ENCODE peak calls at places on chromosomes 1 and 21, in seven cellular contexts. V is astrocyte of the cerebellum, R is stomach, A is OCI-LY7, M is activated B cell treated with CpG ODN at 0.5 μM for 24 hours, U is retinal pigment epithelial cell, F is cardiac fibroblast. K is an unnamed sample.

GRCh38 chr1:224378855-224379631 is 22.4 kb downstream of the CNIH4 start:
- DNase-seq in V (no peak), M (no peak), A (no peak), U (no peak), F (no peak), R (no peak), K (no peak)

GRCh38 chr1:30286984-30287839 is 436.2 kb downstream of the MATN1 start:
- DNase-seq in V (no peak), F (no peak), U (no peak), A (no peak), R (no peak), M (no peak), K (no peak)

GRCh38 chr1:31122101-31122735 is 56.7 kb upstream of the PUM1 start:
- DNase-seq in R (no peak), A (peak), V (no peak), F (no peak), M (no peak), U (no peak), K (no peak)

GRCh38 chr21:39481886-39482285 is 30.1 kb downstream of the SH3BGR start:
- DNase-seq in R (no peak), F (no peak), V (no peak), M (no peak), U (no peak), A (no peak), K (no peak)

GRCh38 chr1:40848530-40849189 is 13.5 kb downstream of the CITED4 start:
- DNase-seq in F (peak), U (no peak), A (peak), V (peak), R (peak), M (no peak), K (peak)

GRCh38 chr1:31626451-31627202 is 9.1 kb downstream of the HCRTR1 start:
- DNase-seq in F (peak), R (no peak), A (no peak), V (no peak), U (no peak), M (no peak), K (no peak)

GRCh38 chr1:65395887-65396612 is 24.4 kb upstream of the LEPR start:
- DNase-seq in V (peak), U (no peak), M (no peak), A (no peak), F (peak), R (no peak), K (no peak)

GRCh38 chr1:83670891-83671565 is 327.9 kb downstream of the TTLL7 start:
- DNase-seq in V (no peak), R (no peak), A (no peak), M (no peak), U (no peak), F (no peak), K (no peak)

GRCh38 chr1:156378557-156378956 is 9.5 kb downstream of the RHBG start:
- DNase-seq in A (no peak), U (no peak), M (no peak), V (no peak), F (no peak), R (no peak), K (no peak)

GRCh38 chr1:164803366-164803765 is 244.4 kb downstream of the PBX1 start:
- DNase-seq in U (no peak), F (peak), M (no peak), A (no peak), V (peak), R (no peak), K (no peak)

GRCh38 chr1:29711582-29712274 is 475.4 kb downstream of the PTPRU start:
- DNase-seq in F (peak), R (no peak), U (no peak), V (peak), A (no peak), M (no peak), K (no peak)

GRCh38 chr21:39851219-39851618 is 16.0 kb upstream of the PCP4 start:
- DNase-seq in M (no peak), U (no peak), V (no peak), R (no peak), A (no peak), F (no peak), K (no peak)

GRCh38 chr1:162663086-162663485 is 30.8 kb downstream of the DDR2 start:
- DNase-seq in M (no peak), R (no peak), F (peak), A (no peak), U (no peak), V (no peak), K (no peak)

GRCh38 chr1:185477638-185478216 is 160.7 kb upstream of the IVNS1ABP start:
- DNase-seq in U (no peak), R (peak), F (no peak), M (no peak), A (no peak), V (no peak), K (no peak)

GRCh38 chr1:203937678-203938330 is 76.4 kb downstream of the SNRPE start:
- DNase-seq in R (no peak), F (no peak), M (no peak), A (peak), V (no peak), U (no peak), K (no peak)

GRCh38 chr1:65820983-65821382 is 28.3 kb downstream of the PDE4B start:
- DNase-seq in M (no peak), F (peak), U (peak), R (no peak), A (no peak), V (peak), K (peak)

GRCh38 chr1:226702318-226702956 is 36.6 kb downstream of the ITPKB start:
- DNase-seq in R (no peak), U (no peak), F (peak), A (no peak), M (no peak), V (no peak), K (no peak)

GRCh38 chr1:172122381-172122780 is 281.1 kb downstream of the DNM3 start:
- DNase-seq in V (no peak), R (no peak), F (no peak), A (no peak), M (no peak), U (peak), K (no peak)

GRCh38 chr1:215710340-215710971 is 143.4 kb downstream of the KCTD3 start:
- DNase-seq in V (peak), F (peak), M (no peak), U (peak), A (peak), R (no peak), K (peak)

GRCh38 chr1:186531561-186532165 is 70.7 kb upstream of the PDC start:
- DNase-seq in A (no peak), F (peak), R (no peak), V (no peak), U (no peak), M (no peak), K (no peak)

GRCh38 chr1:35191429-35192055 is 1.4 kb downstream of the SFPQ start:
- DNase-seq in R (no peak), F (no peak), M (no peak), V (no peak), U (no peak), A (no peak), K (no peak)

GRCh38 chr1:154819628-154820590 is 50.2 kb downstream of the KCNN3 start:
- DNase-seq in V (no peak), R (peak), U (no peak), A (peak), M (no peak), F (peak), K (no peak)
- TF ChIP-seq CTCF in V (peak), R (no peak), U (peak), A (no peak), M (no peak), F (peak), K (peak)

DNA sequence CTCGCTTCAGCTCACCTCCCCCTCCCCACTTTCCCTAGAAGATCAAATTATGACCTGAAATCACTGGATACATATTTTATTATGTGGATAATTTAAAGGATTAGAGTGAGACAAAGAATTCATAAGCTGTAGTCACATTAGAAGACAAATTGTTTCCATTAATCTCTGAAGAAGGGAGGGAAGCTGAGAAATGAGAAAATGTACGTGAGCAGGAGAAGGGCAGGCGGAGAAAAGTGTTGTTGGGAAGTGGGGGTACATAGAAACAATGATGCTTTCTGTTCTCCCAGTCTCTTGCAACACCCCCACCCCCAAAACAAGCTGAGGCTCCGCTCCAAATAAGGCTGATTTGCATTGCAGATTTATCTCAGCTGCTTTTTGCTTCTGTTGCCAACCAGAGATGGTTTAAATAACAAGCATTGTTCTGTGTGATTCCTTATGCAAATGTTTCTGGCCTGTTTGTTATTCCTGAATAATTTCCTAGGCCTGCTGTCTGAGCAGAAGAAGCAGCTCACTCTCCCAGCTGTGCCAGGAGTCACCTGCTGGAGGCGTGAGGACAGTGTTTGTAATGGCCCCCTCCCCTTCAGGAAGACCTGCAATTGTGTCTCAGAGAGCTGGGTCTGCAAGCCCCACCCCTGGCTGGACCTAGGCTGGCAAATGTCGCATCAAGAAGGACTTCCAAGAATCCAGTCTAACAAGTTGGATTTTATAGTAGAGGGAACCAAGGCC is 121.8 kb upstream of the TNR start:
- DNase-seq in V (no peak), R (no peak), U (no peak), A (no peak), M (no peak), F (no peak), K (no peak)
- TF ChIP-seq CTCF in V (no peak), R (no peak), U (no peak), A (no peak), M (no peak), F (no peak), K (no peak)

DNA sequence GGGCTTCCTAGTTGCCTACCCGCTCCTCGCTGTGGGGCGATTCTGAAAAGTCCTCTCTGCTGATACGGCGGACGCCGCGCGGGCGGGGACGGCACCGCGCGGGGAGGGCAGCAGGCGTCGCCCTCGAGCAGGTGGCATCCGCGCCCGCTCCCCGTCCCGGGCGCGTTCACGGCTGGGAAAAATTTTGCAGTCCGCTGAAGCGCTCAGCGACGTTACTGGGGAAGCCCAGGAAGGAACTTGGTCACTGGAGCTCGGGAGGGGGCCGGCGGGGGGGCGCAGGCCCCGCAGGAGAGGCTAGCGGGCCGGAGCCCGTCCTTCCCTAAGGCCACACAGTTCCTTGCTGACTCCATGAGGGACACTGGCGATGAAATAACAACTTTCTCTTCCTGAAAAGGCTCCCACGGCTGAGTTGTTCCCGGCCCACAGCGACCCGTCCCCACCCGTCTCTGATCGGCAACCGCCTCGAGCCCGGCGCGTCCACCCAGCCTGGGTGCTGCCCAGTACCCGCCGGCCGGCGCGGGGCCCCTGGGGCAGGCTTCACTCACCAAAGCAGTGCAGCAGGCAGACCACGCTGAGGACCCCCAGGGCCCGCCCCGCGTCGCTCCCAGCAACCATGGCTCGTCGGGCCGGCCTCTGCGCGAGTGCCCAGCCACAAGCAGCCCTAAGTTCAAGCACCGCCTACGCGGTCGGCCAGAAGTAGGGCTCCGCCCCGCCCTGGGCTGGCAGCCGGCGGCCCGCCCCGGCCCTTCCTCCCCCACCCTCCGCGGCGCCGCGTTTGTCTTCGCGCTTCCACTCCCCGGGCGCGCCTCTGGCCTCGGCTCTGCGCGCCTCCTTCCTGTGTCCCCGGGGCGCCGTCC is at the start of gene CD58:
- DNase-seq in M (peak), R (peak), V (no peak), F (peak), U (peak), A (peak), K (peak)
- TF ChIP-seq CTCF in M (no peak), R (no peak), V (peak), F (peak), U (peak), A (peak), K (peak)

DNA sequence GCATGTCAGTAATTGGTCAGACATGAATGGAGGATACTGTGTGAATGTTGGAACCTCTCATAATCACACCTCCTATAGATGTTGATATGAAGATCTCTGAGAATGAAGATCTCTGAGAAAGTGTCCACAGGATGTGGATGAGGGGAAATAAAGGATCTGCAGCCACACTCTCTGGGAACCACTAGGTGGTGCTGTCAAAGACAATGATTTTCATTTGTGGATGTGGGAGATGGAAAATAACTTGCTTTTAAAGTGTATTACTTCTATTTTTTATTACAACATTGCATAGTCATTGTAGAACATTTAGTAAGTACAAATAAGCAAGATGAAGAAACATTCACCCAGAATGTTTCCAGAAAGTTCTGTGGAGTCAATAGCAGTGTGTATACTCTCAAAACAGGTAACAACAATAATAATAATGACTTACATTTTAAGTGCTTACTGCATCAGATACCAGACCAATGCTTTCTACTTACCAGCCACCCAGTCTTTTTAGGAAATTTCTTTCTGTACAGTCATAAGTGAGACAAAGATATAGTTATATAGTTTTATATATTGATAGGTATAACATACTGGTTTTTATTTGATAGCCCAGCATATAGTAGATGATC is 128.2 kb downstream of the ATG4C start:
- DNase-seq in R (no peak), V (peak), F (peak), A (peak), U (no peak), M (no peak), K (peak)
- TF ChIP-seq CTCF in R (no peak), V (peak), F (peak), A (peak), U (peak), M (no peak), K (peak)

GRCh38 chr1:161021168-161021958 is 411 bp upstream of the F11R start:
- DNase-seq in R (peak), F (peak), A (peak), M (peak), V (no peak), U (peak), K (no peak)
- TF ChIP-seq CTCF in R (no peak), F (no peak), A (no peak), M (no peak), V (no peak), U (no peak), K (no peak)

GRCh38 chr1:91440845-91441244 is 36.2 kb upstream of the HFM1 start:
- DNase-seq in M (no peak), U (peak), V (no peak), F (peak), A (peak), R (no peak), K (no peak)
- TF ChIP-seq CTCF in M (no peak), U (peak), V (peak), F (peak), A (peak), R (no peak), K (peak)

GRCh38 chr1:109960745-109961094 is 23.8 kb upstream of the AHCYL1 start:
- DNase-seq in F (no peak), U (no peak), R (no peak), V (no peak), A (no peak), M (no peak), K (no peak)
- TF ChIP-seq CTCF in F (no peak), U (no peak), R (no peak), V (no peak), A (no peak), M (no peak), K (no peak)

DNA sequence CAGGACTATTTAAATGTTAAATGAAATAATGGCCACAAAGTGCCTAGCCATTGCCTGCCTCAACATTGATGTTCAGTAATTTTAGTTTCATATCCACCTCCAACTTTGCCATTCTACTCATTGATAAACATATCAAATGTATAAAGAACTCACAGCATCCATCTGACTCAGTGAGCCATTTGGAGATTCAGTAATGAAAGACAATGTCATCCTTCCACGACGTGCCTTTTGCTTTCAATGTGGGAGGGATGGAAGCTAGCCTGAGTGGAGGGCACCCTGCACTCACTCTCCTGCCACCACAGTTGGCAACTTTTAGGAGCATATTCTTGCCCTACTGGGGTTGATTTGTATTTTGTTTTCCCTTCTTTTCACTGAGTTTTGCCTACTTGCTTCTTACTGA is 151.5 kb downstream of the GLUL start:
- DNase-seq in U (no peak), V (no peak), F (no peak), M (no peak), R (no peak), A (no peak), K (no peak)
- TF ChIP-seq CTCF in U (no peak), V (no peak), F (no peak), M (no peak), R (no peak), A (no peak), K (no peak)

GRCh38 chr1:180778782-180779398 is 133.8 kb upstream of the KIAA1614 start:
- DNase-seq in V (no peak), F (peak), R (no peak), A (peak), U (no peak), M (no peak), K (no peak)
- TF ChIP-seq CTCF in V (peak), F (peak), R (no peak), A (peak), U (peak), M (no peak), K (peak)